ENCODE peak calls at places on chromosome X, in ten cellular contexts. One of them, this sample, is unnamed.

GRCh38 chrX:68672581-68673318 is 25.3 kb downstream of the STARD8 start:
- DNase-seq in tibial artery: peak
- DNase-seq in activated naive CD4-positive, alpha-beta T cell: no peak
- DNase-seq in stimulated activated CD4-positive, alpha-beta T cell treated with anti-CD3 and anti-CD28 coated beads, Interleukin-12 subunit alpha, Interleukin-12 subunit beta, amount 100 ng/mL, for 48 hours: no peak
- DNase-seq in HTR-8/SVneo: no peak
- DNase-seq in GM20000: no peak
- DNase-seq in HFF-Myc: no peak
- DNase-seq in heart left ventricle: peak
- DNase-seq in prostate gland: no peak
- DNase-seq in Right ventricle myocardium superior: peak
- DNase-seq in this sample: no peak

GRCh38 chrX:77167993-77168392 is 279.2 kb upstream of the FGF16 start:
- DNase-seq in Right ventricle myocardium superior: no peak
- DNase-seq in prostate gland: no peak
- DNase-seq in stimulated activated CD4-positive, alpha-beta T cell treated with anti-CD3 and anti-CD28 coated beads, Interleukin-12 subunit alpha, Interleukin-12 subunit beta, amount 100 ng/mL, for 48 hours: no peak
- DNase-seq in HFF-Myc: no peak
- DNase-seq in GM20000: no peak
- DNase-seq in activated naive CD4-positive, alpha-beta T cell: no peak
- DNase-seq in heart left ventricle: no peak
- DNase-seq in HTR-8/SVneo: no peak
- DNase-seq in tibial artery: peak
- DNase-seq in this sample: no peak

GRCh38 chrX:129875669-129876068 is 30.3 kb upstream of the UTP14A start:
- DNase-seq in tibial artery: no peak
- DNase-seq in GM20000: no peak
- DNase-seq in Right ventricle myocardium superior: no peak
- DNase-seq in HFF-Myc: peak
- DNase-seq in prostate gland: no peak
- DNase-seq in activated naive CD4-positive, alpha-beta T cell: no peak
- DNase-seq in HTR-8/SVneo: peak
- DNase-seq in heart left ventricle: no peak
- DNase-seq in stimulated activated CD4-positive, alpha-beta T cell treated with anti-CD3 and anti-CD28 coated beads, Interleukin-12 subunit alpha, Interleukin-12 subunit beta, amount 100 ng/mL, for 48 hours: no peak
- DNase-seq in this sample: no peak

GRCh38 chrX:8629871-8630270 is 102.1 kb downstream of the ANOS1 start:
- DNase-seq in HFF-Myc: no peak
- DNase-seq in heart left ventricle: no peak
- DNase-seq in activated naive CD4-positive, alpha-beta T cell: no peak
- DNase-seq in GM20000: no peak
- DNase-seq in Right ventricle myocardium superior: no peak
- DNase-seq in tibial artery: no peak
- DNase-seq in stimulated activated CD4-positive, alpha-beta T cell treated with anti-CD3 and anti-CD28 coated beads, Interleukin-12 subunit alpha, Interleukin-12 subunit beta, amount 100 ng/mL, for 48 hours: no peak
- DNase-seq in prostate gland: no peak
- DNase-seq in HTR-8/SVneo: peak
- DNase-seq in this sample: no peak

GRCh38 chrX:5113128-5113527 is 1115.5 kb downstream of the NLGN4X start:
- DNase-seq in HTR-8/SVneo: no peak
- DNase-seq in heart left ventricle: no peak
- DNase-seq in activated naive CD4-positive, alpha-beta T cell: no peak
- DNase-seq in stimulated activated CD4-positive, alpha-beta T cell treated with anti-CD3 and anti-CD28 coated beads, Interleukin-12 subunit alpha, Interleukin-12 subunit beta, amount 100 ng/mL, for 48 hours: no peak
- DNase-seq in HFF-Myc: no peak
- DNase-seq in tibial artery: no peak
- DNase-seq in GM20000: peak
- DNase-seq in prostate gland: no peak
- DNase-seq in Right ventricle myocardium superior: no peak
- DNase-seq in this sample: no peak

GRCh38 chrX:12978205-12979010 is 3.5 kb downstream of the TMSB4X start:
- DNase-seq in heart left ventricle: no peak
- DNase-seq in GM20000: no peak
- DNase-seq in HFF-Myc: no peak
- DNase-seq in stimulated activated CD4-positive, alpha-beta T cell treated with anti-CD3 and anti-CD28 coated beads, Interleukin-12 subunit alpha, Interleukin-12 subunit beta, amount 100 ng/mL, for 48 hours: no peak
- DNase-seq in prostate gland: no peak
- DNase-seq in tibial artery: no peak
- DNase-seq in activated naive CD4-positive, alpha-beta T cell: peak
- DNase-seq in Right ventricle myocardium superior: peak
- DNase-seq in HTR-8/SVneo: no peak
- DNase-seq in this sample: no peak

GRCh38 chrX:74788545-74789086 is 136.6 kb downstream of the NEXMIF start:
- DNase-seq in tibial artery: no peak
- DNase-seq in heart left ventricle: no peak
- DNase-seq in HTR-8/SVneo: no peak
- DNase-seq in prostate gland: no peak
- DNase-seq in Right ventricle myocardium superior: no peak
- DNase-seq in activated naive CD4-positive, alpha-beta T cell: no peak
- DNase-seq in GM20000: no peak
- DNase-seq in HFF-Myc: no peak
- DNase-seq in stimulated activated CD4-positive, alpha-beta T cell treated with anti-CD3 and anti-CD28 coated beads, Interleukin-12 subunit alpha, Interleukin-12 subunit beta, amount 100 ng/mL, for 48 hours: no peak
- DNase-seq in this sample: no peak

GRCh38 chrX:19672211-19672814 is 157.0 kb upstream of the MAP3K15 start:
- DNase-seq in stimulated activated CD4-positive, alpha-beta T cell treated with anti-CD3 and anti-CD28 coated beads, Interleukin-12 subunit alpha, Interleukin-12 subunit beta, amount 100 ng/mL, for 48 hours: no peak
- DNase-seq in prostate gland: no peak
- DNase-seq in tibial artery: no peak
- DNase-seq in Right ventricle myocardium superior: no peak
- DNase-seq in GM20000: no peak
- DNase-seq in HTR-8/SVneo: no peak
- DNase-seq in heart left ventricle: no peak
- DNase-seq in HFF-Myc: no peak
- DNase-seq in activated naive CD4-positive, alpha-beta T cell: no peak
- DNase-seq in this sample: no peak

GRCh38 chrX:65488496-65488895 is 46.1 kb downstream of the LAS1L start:
- DNase-seq in HFF-Myc: no peak
- DNase-seq in GM20000: no peak
- DNase-seq in activated naive CD4-positive, alpha-beta T cell: no peak
- DNase-seq in tibial artery: no peak
- DNase-seq in heart left ventricle: no peak
- DNase-seq in Right ventricle myocardium superior: no peak
- DNase-seq in HTR-8/SVneo: no peak
- DNase-seq in stimulated activated CD4-positive, alpha-beta T cell treated with anti-CD3 and anti-CD28 coated beads, Interleukin-12 subunit alpha, Interleukin-12 subunit beta, amount 100 ng/mL, for 48 hours: no peak
- DNase-seq in prostate gland: no peak
- DNase-seq in this sample: no peak

GRCh38 chrX:129035180-129035579 is 488.1 kb downstream of the SMARCA1 start:
- DNase-seq in activated naive CD4-positive, alpha-beta T cell: no peak
- DNase-seq in prostate gland: no peak
- DNase-seq in Right ventricle myocardium superior: no peak
- DNase-seq in heart left ventricle: no peak
- DNase-seq in stimulated activated CD4-positive, alpha-beta T cell treated with anti-CD3 and anti-CD28 coated beads, Interleukin-12 subunit alpha, Interleukin-12 subunit beta, amount 100 ng/mL, for 48 hours: no peak
- DNase-seq in tibial artery: no peak
- DNase-seq in GM20000: no peak
- DNase-seq in HTR-8/SVneo: no peak
- DNase-seq in HFF-Myc: no peak
- DNase-seq in this sample: no peak

GRCh38 chrX:50469206-50469605 is 1.4 kb downstream of the DGKK start:
- DNase-seq in stimulated activated CD4-positive, alpha-beta T cell treated with anti-CD3 and anti-CD28 coated beads, Interleukin-12 subunit alpha, Interleukin-12 subunit beta, amount 100 ng/mL, for 48 hours: no peak
- DNase-seq in activated naive CD4-positive, alpha-beta T cell: no peak
- DNase-seq in prostate gland: no peak
- DNase-seq in HFF-Myc: no peak
- DNase-seq in HTR-8/SVneo: no peak
- DNase-seq in heart left ventricle: no peak
- DNase-seq in GM20000: no peak
- DNase-seq in tibial artery: no peak
- DNase-seq in Right ventricle myocardium superior: no peak
- DNase-seq in this sample: no peak

GRCh38 chrX:53356186-53356585 is 66.3 kb downstream of the SMC1A start:
- DNase-seq in stimulated activated CD4-positive, alpha-beta T cell treated with anti-CD3 and anti-CD28 coated beads, Interleukin-12 subunit alpha, Interleukin-12 subunit beta, amount 100 ng/mL, for 48 hours: no peak
- DNase-seq in GM20000: no peak
- DNase-seq in HTR-8/SVneo: no peak
- DNase-seq in heart left ventricle: no peak
- DNase-seq in tibial artery: no peak
- DNase-seq in activated naive CD4-positive, alpha-beta T cell: no peak
- DNase-seq in prostate gland: no peak
- DNase-seq in HFF-Myc: no peak
- DNase-seq in Right ventricle myocardium superior: no peak
- DNase-seq in this sample: no peak

GRCh38 chrX:15747626-15748173 is 9.6 kb downstream of the CA5B start:
- DNase-seq in prostate gland: peak
- DNase-seq in GM20000: no peak
- DNase-seq in HTR-8/SVneo: no peak
- DNase-seq in HFF-Myc: no peak
- DNase-seq in activated naive CD4-positive, alpha-beta T cell: no peak
- DNase-seq in tibial artery: no peak
- DNase-seq in stimulated activated CD4-positive, alpha-beta T cell treated with anti-CD3 and anti-CD28 coated beads, Interleukin-12 subunit alpha, Interleukin-12 subunit beta, amount 100 ng/mL, for 48 hours: no peak
- DNase-seq in Right ventricle myocardium superior: no peak
- DNase-seq in heart left ventricle: no peak
- DNase-seq in this sample: no peak

GRCh38 chrX:154018518-154019060 is 1.1 kb downstream of the IRAK1 start:
- DNase-seq in activated naive CD4-positive, alpha-beta T cell: no peak
- DNase-seq in tibial artery: no peak
- DNase-seq in prostate gland: no peak
- DNase-seq in GM20000: no peak
- DNase-seq in HFF-Myc: no peak
- DNase-seq in Right ventricle myocardium superior: no peak
- DNase-seq in stimulated activated CD4-positive, alpha-beta T cell treated with anti-CD3 and anti-CD28 coated beads, Interleukin-12 subunit alpha, Interleukin-12 subunit beta, amount 100 ng/mL, for 48 hours: no peak
- DNase-seq in heart left ventricle: no peak
- DNase-seq in HTR-8/SVneo: no peak
- DNase-seq in this sample: no peak

GRCh38 chrX:152635941-152636340 is 1.8 kb upstream of the GABRQ start:
- DNase-seq in HTR-8/SVneo: peak
- DNase-seq in GM20000: no peak
- DNase-seq in prostate gland: peak
- DNase-seq in heart left ventricle: no peak
- DNase-seq in stimulated activated CD4-positive, alpha-beta T cell treated with anti-CD3 and anti-CD28 coated beads, Interleukin-12 subunit alpha, Interleukin-12 subunit beta, amount 100 ng/mL, for 48 hours: no peak
- DNase-seq in HFF-Myc: no peak
- DNase-seq in activated naive CD4-positive, alpha-beta T cell: no peak
- DNase-seq in tibial artery: no peak
- DNase-seq in Right ventricle myocardium superior: no peak
- DNase-seq in this sample: no peak

GRCh38 chrX:40933132-40934078 is 151.8 kb upstream of the USP9X start:
- DNase-seq in HFF-Myc: no peak
- DNase-seq in stimulated activated CD4-positive, alpha-beta T cell treated with anti-CD3 and anti-CD28 coated beads, Interleukin-12 subunit alpha, Interleukin-12 subunit beta, amount 100 ng/mL, for 48 hours: no peak
- DNase-seq in GM20000: peak
- DNase-seq in prostate gland: no peak
- DNase-seq in activated naive CD4-positive, alpha-beta T cell: no peak
- DNase-seq in tibial artery: no peak
- DNase-seq in heart left ventricle: no peak
- DNase-seq in Right ventricle myocardium superior: no peak
- DNase-seq in HTR-8/SVneo: no peak
- DNase-seq in this sample: no peak

GRCh38 chrX:74389016-74389415 is 32.3 kb upstream of the SLC16A2 start:
- DNase-seq in tibial artery: no peak
- DNase-seq in HFF-Myc: no peak
- DNase-seq in HTR-8/SVneo: no peak
- DNase-seq in GM20000: no peak
- DNase-seq in Right ventricle myocardium superior: no peak
- DNase-seq in heart left ventricle: no peak
- DNase-seq in activated naive CD4-positive, alpha-beta T cell: no peak
- DNase-seq in stimulated activated CD4-positive, alpha-beta T cell treated with anti-CD3 and anti-CD28 coated beads, Interleukin-12 subunit alpha, Interleukin-12 subunit beta, amount 100 ng/mL, for 48 hours: no peak
- DNase-seq in prostate gland: no peak
- DNase-seq in this sample: no peak

GRCh38 chrX:107537815-107538214 is 88.4 kb downstream of the FRMPD3 start:
- DNase-seq in activated naive CD4-positive, alpha-beta T cell: no peak
- DNase-seq in HTR-8/SVneo: no peak
- DNase-seq in tibial artery: no peak
- DNase-seq in GM20000: peak
- DNase-seq in stimulated activated CD4-positive, alpha-beta T cell treated with anti-CD3 and anti-CD28 coated beads, Interleukin-12 subunit alpha, Interleukin-12 subunit beta, amount 100 ng/mL, for 48 hours: peak
- DNase-seq in HFF-Myc: peak
- DNase-seq in prostate gland: no peak
- DNase-seq in heart left ventricle: no peak
- DNase-seq in Right ventricle myocardium superior: no peak
- DNase-seq in this sample: no peak

GRCh38 chrX:153773218-153773611 is 7.6 kb upstream of the SRPK3 start:
- DNase-seq in HTR-8/SVneo: no peak
- DNase-seq in prostate gland: no peak
- DNase-seq in stimulated activated CD4-positive, alpha-beta T cell treated with anti-CD3 and anti-CD28 coated beads, Interleukin-12 subunit alpha, Interleukin-12 subunit beta, amount 100 ng/mL, for 48 hours: no peak
- DNase-seq in GM20000: no peak
- DNase-seq in activated naive CD4-positive, alpha-beta T cell: no peak
- DNase-seq in HFF-Myc: no peak
- DNase-seq in tibial artery: no peak
- DNase-seq in heart left ventricle: peak
- DNase-seq in Right ventricle myocardium superior: peak
- DNase-seq in this sample: no peak

GRCh38 chrX:78168065-78168464 is 28.6 kb upstream of the TAF9B start:
- DNase-seq in heart left ventricle: no peak
- DNase-seq in activated naive CD4-positive, alpha-beta T cell: no peak
- DNase-seq in Right ventricle myocardium superior: no peak
- DNase-seq in GM20000: no peak
- DNase-seq in HTR-8/SVneo: no peak
- DNase-seq in stimulated activated CD4-positive, alpha-beta T cell treated with anti-CD3 and anti-CD28 coated beads, Interleukin-12 subunit alpha, Interleukin-12 subunit beta, amount 100 ng/mL, for 48 hours: no peak
- DNase-seq in tibial artery: no peak
- DNase-seq in HFF-Myc: no peak
- DNase-seq in prostate gland: no peak
- DNase-seq in this sample: no peak

GRCh38 chrX:104193485-104193884 is 27.2 kb downstream of the FAM199X start:
- DNase-seq in tibial artery: no peak
- DNase-seq in HFF-Myc: no peak
- DNase-seq in prostate gland: no peak
- DNase-seq in activated naive CD4-positive, alpha-beta T cell: no peak
- DNase-seq in stimulated activated CD4-positive, alpha-beta T cell treated with anti-CD3 and anti-CD28 coated beads, Interleukin-12 subunit alpha, Interleukin-12 subunit beta, amount 100 ng/mL, for 48 hours: no peak
- DNase-seq in Right ventricle myocardium superior: no peak
- DNase-seq in HTR-8/SVneo: no peak
- DNase-seq in heart left ventricle: no peak
- DNase-seq in GM20000: no peak
- DNase-seq in this sample: no peak

GRCh38 chrX:129932792-129933321 is 26.9 kb downstream of the UTP14A start:
- DNase-seq in Right ventricle myocardium superior: peak
- DNase-seq in prostate gland: no peak
- DNase-seq in activated naive CD4-positive, alpha-beta T cell: no peak
- DNase-seq in GM20000: no peak
- DNase-seq in HFF-Myc: no peak
- DNase-seq in stimulated activated CD4-positive, alpha-beta T cell treated with anti-CD3 and anti-CD28 coated beads, Interleukin-12 subunit alpha, Interleukin-12 subunit beta, amount 100 ng/mL, for 48 hours: no peak
- DNase-seq in HTR-8/SVneo: no peak
- DNase-seq in tibial artery: no peak
- DNase-seq in heart left ventricle: peak
- DNase-seq in this sample: no peak

GRCh38 chrX:77003956-77004355 is 443.2 kb upstream of the FGF16 start:
- DNase-seq in activated naive CD4-positive, alpha-beta T cell: no peak
- DNase-seq in heart left ventricle: no peak
- DNase-seq in tibial artery: no peak
- DNase-seq in GM20000: no peak
- DNase-seq in HFF-Myc: no peak
- DNase-seq in stimulated activated CD4-positive, alpha-beta T cell treated with anti-CD3 and anti-CD28 coated beads, Interleukin-12 subunit alpha, Interleukin-12 subunit beta, amount 100 ng/mL, for 48 hours: peak
- DNase-seq in HTR-8/SVneo: no peak
- DNase-seq in Right ventricle myocardium superior: no peak
- DNase-seq in prostate gland: no peak
- DNase-seq in this sample: no peak

This sample was measured in GM19239.